ENCODE peak calls at places on chromosomes 2 and 18, in five cellular contexts. One of them, this sample, is unnamed.

GRCh38 chr2:16122556-16122955 is 182.2 kb downstream of the MYCN start:
- DNase-seq in DMS153: no peak
- DNase-seq in COR-L47: no peak
- DNase-seq in memory B cell: no peak
- DNase-seq in CD4-positive, alpha-beta T cell: no peak
- DNase-seq in this sample: no peak

GRCh38 chr2:30446602-30447148 is 371 bp upstream of the LCLAT1 start:
- DNase-seq in CD4-positive, alpha-beta T cell: no peak
- DNase-seq in DMS153: no peak
- DNase-seq in memory B cell: no peak
- DNase-seq in COR-L47: no peak
- DNase-seq in this sample: no peak

GRCh38 chr2:8134105-8134903 is 547.6 kb upstream of the ID2 start:
- DNase-seq in memory B cell: no peak
- DNase-seq in DMS153: peak; percentile 95
- DNase-seq in COR-L47: peak; percentile 49
- DNase-seq in CD4-positive, alpha-beta T cell: no peak
- DNase-seq in this sample: no peak

GRCh38 chr2:37784071-37784758 is 112.8 kb upstream of the CDC42EP3 start:
- DNase-seq in memory B cell: no peak
- DNase-seq in CD4-positive, alpha-beta T cell: no peak
- DNase-seq in COR-L47: no peak
- DNase-seq in DMS153: peak; percentile 7
- DNase-seq in this sample: no peak

GRCh38 chr2:134181219-134181618 is 72.7 kb upstream of the MGAT5 start:
- DNase-seq in COR-L47: peak; percentile 64
- DNase-seq in DMS153: peak; percentile 83
- DNase-seq in CD4-positive, alpha-beta T cell: peak; percentile 42
- DNase-seq in memory B cell: no peak
- DNase-seq in this sample: peak; percentile 85

GRCh38 chr2:186308347-186308746 is 177.7 kb upstream of the ZC3H15 start:
- DNase-seq in COR-L47: no peak
- DNase-seq in memory B cell: no peak
- DNase-seq in DMS153: no peak
- DNase-seq in CD4-positive, alpha-beta T cell: no peak
- DNase-seq in this sample: no peak

GRCh38 chr2:232444409-232445148 is 11.4 kb upstream of the ALPI start:
- DNase-seq in memory B cell: peak; percentile 51
- DNase-seq in CD4-positive, alpha-beta T cell: peak; percentile 26
- DNase-seq in DMS153: no peak
- DNase-seq in COR-L47: no peak
- DNase-seq in this sample: peak; percentile 55

GRCh38 chr2:96769816-96770215 is 9.1 kb downstream of the CNNM4 start:
- DNase-seq in COR-L47: no peak
- DNase-seq in DMS153: no peak
- DNase-seq in memory B cell: no peak
- DNase-seq in CD4-positive, alpha-beta T cell: no peak
- DNase-seq in this sample: no peak

GRCh38 chr2:236536727-236537398 is 32.8 kb upstream of the ACKR3 start:
- DNase-seq in CD4-positive, alpha-beta T cell: peak; percentile 63
- DNase-seq in COR-L47: no peak
- DNase-seq in DMS153: no peak
- DNase-seq in memory B cell: peak; percentile 25
- DNase-seq in this sample: peak; percentile 66

GRCh38 chr2:108268001-108268400 is 20.7 kb upstream of the SULT1C2 start:
- DNase-seq in memory B cell: no peak
- DNase-seq in CD4-positive, alpha-beta T cell: no peak
- DNase-seq in COR-L47: no peak
- DNase-seq in DMS153: no peak
- DNase-seq in this sample: no peak

GRCh38 chr2:190534310-190535118 is at the start of gene NEMP2:
- DNase-seq in DMS153: peak; percentile 67
- DNase-seq in COR-L47: peak; percentile 80
- DNase-seq in CD4-positive, alpha-beta T cell: peak; percentile 77
- DNase-seq in memory B cell: peak; percentile 87
- DNase-seq in this sample: peak; percentile 75

GRCh38 chr18:37554399-37554787 is 11.2 kb downstream of the CELF4 start:
- DNase-seq in DMS153: no peak
- DNase-seq in memory B cell: no peak
- DNase-seq in CD4-positive, alpha-beta T cell: no peak
- DNase-seq in COR-L47: no peak
- DNase-seq in this sample: no peak

GRCh38 chr2:232997749-232998665 is 15.0 kb downstream of the NGEF start:
- DNase-seq in COR-L47: no peak
- DNase-seq in DMS153: no peak
- DNase-seq in memory B cell: no peak
- DNase-seq in CD4-positive, alpha-beta T cell: no peak
- DNase-seq in this sample: no peak

GRCh38 chr2:56357655-56358295 is 174.0 kb downstream of the CCDC85A start:
- DNase-seq in memory B cell: no peak
- DNase-seq in DMS153: peak; percentile 24
- DNase-seq in CD4-positive, alpha-beta T cell: no peak
- DNase-seq in COR-L47: peak; percentile 65
- DNase-seq in this sample: no peak

GRCh38 chr2:109223490-109223889 is 94.5 kb downstream of the SH3RF3 start:
- DNase-seq in CD4-positive, alpha-beta T cell: no peak
- DNase-seq in COR-L47: no peak
- DNase-seq in memory B cell: no peak
- DNase-seq in DMS153: no peak
- DNase-seq in this sample: no peak

GRCh38 chr2:232196802-232197201 is 181.7 kb upstream of the ALPP start:
- DNase-seq in COR-L47: no peak
- DNase-seq in memory B cell: no peak
- DNase-seq in DMS153: no peak
- DNase-seq in CD4-positive, alpha-beta T cell: no peak
- DNase-seq in this sample: no peak

GRCh38 chr18:22988208-22988607 is 55.1 kb downstream of the RBBP8 start:
- DNase-seq in memory B cell: no peak
- DNase-seq in DMS153: no peak
- DNase-seq in CD4-positive, alpha-beta T cell: no peak
- DNase-seq in COR-L47: no peak
- DNase-seq in this sample: no peak

GRCh38 chr2:239154971-239155805 is 245.6 kb downstream of the HDAC4 start:
- DNase-seq in DMS153: no peak
- DNase-seq in COR-L47: no peak
- DNase-seq in memory B cell: no peak
- DNase-seq in CD4-positive, alpha-beta T cell: no peak
- DNase-seq in this sample: no peak